ENCODE peak calls at places on chromosome 18, in five cellular contexts. B is NCI-H1417, R is GM19239, N is T follicular helper cell, E is T-helper 9 cell. X is an unnamed sample.

GRCh38 chr18:11494093-11494492 is 115.3 kb upstream of the SLC35G4 start:
- DNase-seq in B (no peak), R (no peak), E (no peak), N (no peak), X (no peak)

GRCh38 chr18:9109523-9109922 is 7.0 kb downstream of the NDUFV2 start:
- DNase-seq in R (no peak), N (no peak), B (no peak), E (no peak), X (no peak)

GRCh38 chr18:159037-159652 is 788 bp downstream of the USP14 start:
- DNase-seq in E (no peak), N (no peak), R (peak), B (no peak), X (no peak)

GRCh38 chr18:26863122-26863879 is 2.2 kb downstream of the AQP4 start:
- DNase-seq in E (no peak), B (peak), R (no peak), N (no peak), X (no peak)

GRCh38 chr18:77223221-77223639 is 26.4 kb upstream of the GALR1 start:
- DNase-seq in E (no peak), N (no peak), R (no peak), B (no peak), X (no peak)

GRCh38 chr18:80108122-80108536 is 933 bp upstream of the ADNP2 start:
- DNase-seq in R (no peak), B (no peak), N (no peak), E (peak), X (no peak)

GRCh38 chr18:55265130-55265675 is 305.9 kb upstream of the CCDC68 start:
- DNase-seq in N (no peak), R (no peak), B (no peak), E (no peak), X (no peak)

GRCh38 chr18:42931501-42931900 is 184.0 kb downstream of the RIT2 start:
- DNase-seq in B (no peak), N (no peak), E (no peak), R (no peak), X (no peak)

GRCh38 chr18:10850216-10850615 is 299.2 kb downstream of the PIEZO2 start:
- DNase-seq in N (no peak), E (no peak), R (no peak), B (no peak), X (no peak)